ENCODE peak calls at places on chromosomes 3 and 15, in five cellular contexts. R, B, P, A and M are unnamed samples.

GRCh38 chr3:9198805-9199386 is 50.5 kb downstream of the SRGAP3 start:
- DNase-seq in B (no peak), A (no peak), P (no peak), R (no peak), M (no peak)

GRCh38 chr3:177770821-177771220 is 573.5 kb upstream of the TBL1XR1 start:
- DNase-seq in B (peak), R (no peak), A (no peak), P (no peak), M (no peak)

GRCh38 chr15:101568304-101568703 is 78.8 kb upstream of the PCSK6 start:
- DNase-seq in P (no peak), B (peak), A (no peak), R (no peak), M (no peak)

GRCh38 chr3:25783661-25784512 is 644 bp upstream of the NGLY1 start:
- DNase-seq in B (peak), P (no peak), A (no peak), R (peak), M (no peak)

GRCh38 chr3:33636125-33636855 is 81.8 kb downstream of the CLASP2 start:
- DNase-seq in B (peak), P (no peak), A (no peak), R (peak), M (no peak)

GRCh38 chr3:170712798-170713197 is 126.9 kb upstream of the SLC7A14 start:
- DNase-seq in A (no peak), B (peak), R (no peak), P (no peak), M (no peak)

GRCh38 chr3:126952261-126952982 is 30.5 kb upstream of the PLXNA1 start:
- DNase-seq in A (no peak), R (no peak), P (no peak), B (no peak), M (no peak)

GRCh38 chr3:190617185-190617584 is 103.3 kb downstream of the IL1RAP start:
- DNase-seq in B (no peak), R (no peak), A (peak), P (no peak), M (peak)

GRCh38 chr15:89822951-89823701 is 8.5 kb upstream of the ANPEP start:
- DNase-seq in B (peak), P (no peak), R (no peak), A (no peak), M (no peak)

GRCh38 chr3:79175870-79176269 is 591.9 kb downstream of the ROBO1 start:
- DNase-seq in R (no peak), A (no peak), B (no peak), P (no peak), M (no peak)

GRCh38 chr15:65829150-65829764 is 37.2 kb upstream of the DENND4A start:
- DNase-seq in A (no peak), R (peak), B (peak), P (no peak), M (no peak)

GRCh38 chr3:194093822-194094221 is 42.1 kb upstream of the HES1 start:
- DNase-seq in B (no peak), P (no peak), R (no peak), A (no peak), M (no peak)

GRCh38 chr3:174318146-174318545 is 541.0 kb upstream of the NAALADL2 start:
- DNase-seq in P (no peak), B (no peak), R (no peak), A (no peak), M (no peak)

GRCh38 chr15:63250312-63250965 is 27.0 kb upstream of the APH1B start:
- DNase-seq in P (no peak), A (no peak), R (no peak), B (peak), M (no peak)

GRCh38 chr15:52288051-52288942 is 7.3 kb downstream of the MYO5C start:
- DNase-seq in P (no peak), B (peak), A (peak), R (peak), M (no peak)

GRCh38 chr15:49468440-49468839 is 45.4 kb downstream of the FGF7 start:
- DNase-seq in P (no peak), A (no peak), B (peak), R (no peak), M (no peak)

GRCh38 chr3:102092617-102093466 is 243.5 kb downstream of the NFKBIZ start:
- DNase-seq in P (no peak), B (peak), A (no peak), R (no peak), M (no peak)

GRCh38 chr3:134249935-134250716 is 533 bp downstream of the RYK start:
- DNase-seq in R (peak), B (peak), P (peak), A (peak), M (peak)